ENCODE peak calls at places on chromosomes 16 and 17, in four cellular contexts. X is mucosa of descending colon, G is ovary, Q is upper lobe of left lung. O is an unnamed sample. For H3K9me3, the result is how much of the 10 kb centered on the place peaks cover.

GRCh38 chr16:84851192-84852127 is 31.7 kb downstream of the CRISPLD2 start:
- DNase-seq in G (no peak), X (no peak), Q (peak), O (no peak)

GRCh38 chr17:65103896-65104295 is 33.3 kb upstream of the RGS9 start:
- DNase-seq in Q (no peak), X (no peak), G (no peak), O (no peak)

GRCh38 chr17:72725432-72726068 is 366.9 kb downstream of the SLC39A11 start:
- DNase-seq in X (peak), G (peak), Q (peak), O (peak)

GRCh38 chr17:44112284-44113280 is 10.9 kb downstream of the HDAC5 start:
- DNase-seq in X (no peak), Q (no peak), G (peak), O (peak)

GRCh38 chr16:2482181-2483107 is 7.5 kb downstream of the TBC1D24 start:
- DNase-seq in X (no peak), G (peak), Q (no peak), O (peak)

GRCh38 chr16:11187522-11187921 is 68.5 kb downstream of the SOCS1 start:
- DNase-seq in G (no peak), Q (no peak), X (no peak), O (no peak)

GRCh38 chr16:69932228-69932627 is 18.9 kb upstream of the CLEC18A start:
- DNase-seq in X (no peak), Q (no peak), G (peak), O (peak)

GRCh38 chr17:49993423-49994037 is 1.5 kb downstream of the DLX3 start:
- DNase-seq in G (peak), Q (peak), X (peak), O (no peak)

GRCh38 chr17:61627125-61627524 is 36.1 kb upstream of the NACA2 start:
- DNase-seq in X (no peak), G (no peak), Q (no peak), O (no peak)

GRCh38 chr16:81774348-81774747 is 4.7 kb upstream of the PLCG2 start:
- DNase-seq in Q (no peak), G (no peak), X (no peak), O (no peak)

GRCh38 chr17:8222380-8222629 is 11.9 kb upstream of the AURKB start:
- DNase-seq in Q (no peak), G (no peak), X (no peak), O (no peak)

GRCh38 chr17:39867084-39867890 is 715 bp upstream of the ZPBP2 start:
- DNase-seq in Q (no peak), G (no peak), X (no peak), O (peak)

GRCh38 chr16:71927383-71927782 is 32.1 kb downstream of the IST1 start:
- DNase-seq in X (no peak), G (peak), Q (no peak), O (peak)

GRCh38 chr16:8972843-8973586 is 9.3 kb upstream of the USP7 start:
- DNase-seq in X (no peak), G (no peak), Q (no peak), O (no peak)

GRCh38 chr16:48682971-48683370 is 73.0 kb upstream of the N4BP1 start:
- DNase-seq in X (no peak), G (no peak), Q (no peak), O (no peak)

GRCh38 chr17:28685366-28685765 is 23.4 kb downstream of the SUPT6H start:
- DNase-seq in G (peak), X (no peak), Q (no peak), O (no peak)

GRCh38 chr16:74275031-74275636 is 21.5 kb upstream of the PSMD7 start:
- DNase-seq in Q (no peak), X (no peak), G (no peak), O (no peak)

DNA sequence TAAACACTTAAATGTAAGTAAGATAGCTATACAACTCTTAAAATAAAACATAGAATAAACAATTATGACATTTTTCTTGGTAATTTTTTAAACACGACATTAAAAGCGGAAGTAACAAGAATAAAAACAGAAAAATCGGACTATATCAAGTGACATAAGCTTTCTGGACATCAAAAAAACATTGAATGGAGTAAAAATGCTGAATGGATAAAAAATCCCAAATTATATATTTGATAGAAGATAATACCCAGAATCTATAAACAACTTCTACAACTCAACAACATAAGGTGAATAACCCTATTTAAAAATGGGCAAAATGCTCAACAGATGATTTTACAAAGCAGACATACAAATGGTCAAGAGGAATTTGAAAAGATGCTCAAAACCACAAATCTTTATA is 1866.5 kb downstream of the TP53TG3F start:
- DNase-seq in Q (no peak), X (no peak), G (no peak), O (no peak)
- H3K9me3 ChIP-seq in Q (under half), X (half or more), G (under half), O (under half)

GRCh38 chr17:47066095-47066494 is 87.0 kb upstream of the RPRML start:
- DNase-seq in Q (no peak), G (no peak), X (no peak), O (no peak)
- TF ChIP-seq CTCF in Q (no peak), G (no peak), X (no peak), O (no peak)

DNA sequence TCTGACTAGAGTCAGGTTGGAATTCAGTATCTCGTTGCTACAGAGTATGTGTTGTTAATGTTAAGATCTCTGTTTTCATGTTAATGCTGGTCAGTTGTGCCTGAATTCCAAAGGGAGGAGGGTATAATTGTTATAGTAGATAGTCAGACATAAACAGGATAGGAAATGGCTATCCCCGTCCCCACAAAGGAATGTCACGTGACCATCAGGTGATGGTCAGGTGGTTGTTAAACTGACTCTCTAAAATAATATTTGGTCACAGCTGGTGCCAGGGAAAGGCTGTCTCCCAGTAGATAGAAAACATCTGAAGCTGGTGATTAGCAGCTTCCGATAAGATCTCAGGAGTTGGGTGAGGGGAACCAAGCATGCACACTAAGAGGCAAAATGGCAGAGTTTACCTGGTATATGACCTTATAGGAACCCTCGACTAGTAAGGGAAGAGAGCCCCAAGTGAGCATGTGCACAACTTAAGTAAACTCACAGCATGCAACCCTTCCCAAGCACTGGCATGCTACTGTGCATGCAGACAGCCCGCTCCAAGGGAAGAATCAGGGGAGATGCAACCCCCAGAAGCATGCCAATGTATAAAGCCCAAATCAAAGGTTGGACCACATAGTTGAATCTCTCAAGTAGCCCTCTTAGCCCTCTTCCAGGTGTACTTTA is 27.4 kb upstream of the SLC6A2 start:
- DNase-seq in Q (no peak), G (no peak), X (no peak), O (no peak)
- H3K9me3 ChIP-seq in Q (under half), G (under half), X (under half), O (under half)

GRCh38 chr16:6682142-6682811 is 650.4 kb upstream of the RBFOX1 start:
- DNase-seq in X (peak), Q (peak), G (peak), O (peak)

GRCh38 chr16:6687593-6687992 is 645.1 kb upstream of the RBFOX1 start:
- DNase-seq in G (no peak), X (no peak), Q (no peak), O (peak)

GRCh38 chr16:6689643-6690042 is 643.0 kb upstream of the RBFOX1 start:
- DNase-seq in G (no peak), Q (no peak), X (no peak), O (no peak)

GRCh38 chr16:6684076-6684673 is 648.5 kb upstream of the RBFOX1 start:
- DNase-seq in Q (no peak), G (no peak), X (no peak), O (peak)
- TF ChIP-seq CTCF in Q (no peak), G (no peak), X (no peak), O (no peak)

GRCh38 chr16:31780342-31780741 is 93.3 kb upstream of the ZNF267 start:
- DNase-seq in X (no peak), Q (no peak), G (no peak), O (no peak)
- H3K9me3 ChIP-seq in X (half or more), Q (half or more), G (under half), O (under half)

O was measured in testis.